ENCODE peak calls at places on chromosome 11, in seven cellular contexts. J, U, M, D, N, A and Q are unnamed samples.

GRCh38 chr11:119056397-119056999 is 507 bp downstream of the HYOU1 start:
- DNase-seq in D (peak; percentile 22), U (no peak), M (no peak), J (peak; percentile 51), N (no peak), A (peak; percentile 41), Q (no peak)

GRCh38 chr11:66069715-66070603 is at the start of gene PACS1:
- DNase-seq in A (peak; percentile 60), D (peak; percentile 53), N (peak; percentile 83), M (peak; percentile 81), U (peak; percentile 58), J (peak; percentile 84), Q (peak; percentile 95)

GRCh38 chr11:23976369-23976768 is 520.5 kb upstream of the LUZP2 start:
- DNase-seq in N (no peak), M (no peak), U (no peak), D (no peak), A (no peak), J (no peak), Q (no peak)

GRCh38 chr11:34637303-34637702 is 16.4 kb downstream of the EHF start:
- DNase-seq in D (no peak), U (peak; percentile 74), M (no peak), A (peak; percentile 28), N (no peak), J (no peak), Q (no peak)

GRCh38 chr11:22433066-22433450 is 94.9 kb downstream of the SLC17A6 start:
- DNase-seq in N (no peak), J (no peak), A (no peak), M (no peak), U (no peak), D (no peak), Q (no peak)

GRCh38 chr11:76216536-76217326 is 10.4 kb upstream of the WNT11 start:
- DNase-seq in N (peak; percentile 47), J (no peak), M (no peak), A (no peak), U (no peak), D (no peak), Q (peak; percentile 83)

GRCh38 chr11:21257461-21257860 is 588.1 kb downstream of the NELL1 start:
- DNase-seq in J (no peak), A (no peak), M (no peak), N (no peak), U (no peak), D (no peak), Q (no peak)

GRCh38 chr11:7672960-7673723 is at the start of gene CYB5R2:
- DNase-seq in U (no peak), D (peak; percentile 47), N (peak; percentile 75), A (no peak), M (no peak), J (peak; percentile 28), Q (peak; percentile 87)

GRCh38 chr11:31968774-31969433 is 122.0 kb upstream of the RCN1 start:
- DNase-seq in U (peak; percentile 17), M (peak; percentile 90), J (no peak), A (no peak), D (no peak), N (no peak), Q (no peak)

GRCh38 chr11:58616594-58616993 is 5.9 kb upstream of the CNTF start:
- DNase-seq in N (peak; percentile 73), U (peak; percentile 28), D (no peak), A (no peak), J (no peak), M (peak; percentile 95), Q (peak; percentile 84)

GRCh38 chr11:74731301-74732094 is at the start of gene CHRDL2:
- DNase-seq in A (peak; percentile 10), M (peak; percentile 18), D (peak; percentile 35), N (peak; percentile 25), J (no peak), U (no peak), Q (no peak)

GRCh38 chr11:1350086-1350725 is 39.5 kb upstream of the BRSK2 start:
- DNase-seq in A (no peak), D (no peak), J (no peak), N (no peak), U (no peak), M (no peak), Q (peak; percentile 53)

GRCh38 chr11:12066799-12067508 is 43.4 kb upstream of the MICAL2 start:
- DNase-seq in U (no peak), J (no peak), D (no peak), M (peak; percentile 71), A (no peak), N (peak; percentile 58), Q (no peak)

GRCh38 chr11:104343578-104343977 is 179.6 kb upstream of the PDGFD start:
- DNase-seq in A (peak; percentile 29), D (no peak), U (no peak), M (peak; percentile 17), J (no peak), N (no peak), Q (no peak)

GRCh38 chr11:18865951-18866350 is 73.3 kb downstream of the MRGPRX1 start:
- DNase-seq in A (no peak), D (no peak), M (no peak), U (no peak), N (no peak), J (no peak), Q (no peak)

GRCh38 chr11:114054830-114055229 is 4.7 kb upstream of the ZBTB16 start:
- DNase-seq in N (no peak), J (no peak), A (no peak), D (no peak), M (no peak), U (no peak), Q (no peak)

GRCh38 chr11:46237248-46238077 is 40.0 kb upstream of the CREB3L1 start:
- DNase-seq in M (peak; percentile 91), A (no peak), D (peak; percentile 27), J (peak; percentile 73), N (peak; percentile 59), U (no peak), Q (peak; percentile 86)

GRCh38 chr11:409600-410471 is 5.0 kb downstream of the SIGIRR start:
- DNase-seq in U (no peak), J (no peak), N (no peak), A (no peak), D (no peak), M (no peak), Q (no peak)

GRCh38 chr11:106076421-106076922 is 675 bp downstream of the KBTBD3 start:
- DNase-seq in U (peak; percentile 85), M (peak; percentile 1), J (no peak), D (no peak), N (no peak), A (peak; percentile 63), Q (no peak)

GRCh38 chr11:33721291-33721840 is 14.9 kb downstream of the CD59 start:
- DNase-seq in U (no peak), A (no peak), D (no peak), M (peak; percentile 70), J (peak; percentile 34), N (peak; percentile 48), Q (no peak)

GRCh38 chr11:72738199-72739141 is 13.7 kb downstream of the ARAP1 start:
- DNase-seq in N (peak; percentile 52), M (peak; percentile 37), A (no peak), U (no peak), J (no peak), D (no peak), Q (peak; percentile 88)

GRCh38 chr11:65790902-65791650 is 4.2 kb downstream of the OVOL1 start:
- DNase-seq in M (no peak), A (no peak), D (no peak), J (no peak), N (no peak), U (no peak), Q (no peak)

GRCh38 chr11:89235121-89235520 is 57.4 kb downstream of the TYR start:
- DNase-seq in U (no peak), N (no peak), J (no peak), M (no peak), D (no peak), A (no peak), Q (no peak)

GRCh38 chr11:76248210-76248609 is 41.9 kb upstream of the WNT11 start:
- DNase-seq in D (no peak), N (peak; percentile 5), U (no peak), M (no peak), A (no peak), J (no peak), Q (no peak)

GRCh38 chr11:43578346-43579170 is 102.0 kb upstream of the HSD17B12 start:
- DNase-seq in N (no peak), A (no peak), D (no peak), M (no peak), J (peak; percentile 10), U (no peak), Q (no peak)

GRCh38 chr11:128965485-128965884 is 22.8 kb upstream of the TP53AIP1 start:
- DNase-seq in U (peak; percentile 52), N (no peak), M (no peak), J (no peak), A (no peak), D (no peak), Q (no peak)

GRCh38 chr11:66112640-66113098 is 42.6 kb downstream of the PACS1 start:
- DNase-seq in D (no peak), N (no peak), U (peak; percentile 29), J (no peak), M (peak; percentile 79), A (no peak), Q (no peak)

GRCh38 chr11:108538022-108538424 is 39.8 kb upstream of the POGLUT3 start:
- DNase-seq in D (no peak), M (no peak), J (no peak), U (no peak), A (no peak), N (no peak), Q (no peak)

GRCh38 chr11:92297551-92298237 is 73.1 kb downstream of the FAT3 start:
- DNase-seq in U (no peak), N (no peak), A (no peak), J (no peak), D (no peak), M (peak; percentile 79), Q (no peak)

GRCh38 chr11:110665689-110666465 is 46.4 kb downstream of the ARHGAP20 start:
- DNase-seq in N (no peak), M (no peak), A (no peak), U (no peak), J (no peak), D (no peak), Q (no peak)

GRCh38 chr11:134240592-134240991 is 12.6 kb downstream of the THYN1 start:
- DNase-seq in N (no peak), A (no peak), D (no peak), M (no peak), J (no peak), U (no peak), Q (no peak)

GRCh38 chr11:73184953-73185671 is 33.0 kb upstream of the P2RY2 start:
- DNase-seq in A (peak; percentile 19), M (peak; percentile 60), D (peak; percentile 58), N (peak; percentile 74), U (peak; percentile 43), J (peak; percentile 69), Q (peak; percentile 90)

GRCh38 chr11:44563716-44564115 is 1.7 kb upstream of the CD82 start:
- DNase-seq in N (no peak), J (no peak), U (no peak), D (no peak), A (no peak), M (peak; percentile 84), Q (no peak)

GRCh38 chr11:6387811-6388599 is 2.3 kb upstream of the SMPD1 start:
- DNase-seq in D (no peak), A (no peak), N (no peak), U (no peak), J (no peak), M (peak; percentile 26), Q (no peak)

GRCh38 chr11:32891657-32892354 is 805 bp upstream of the QSER1 start:
- DNase-seq in N (no peak), M (peak; percentile 29), J (no peak), A (peak; percentile 74), D (no peak), U (peak; percentile 69), Q (no peak)